ENCODE peak calls at places on chromosomes 16 and 17, in four cellular contexts. V is mesendoderm, G is adipocyte, J is SK-N-SH. Z is an unnamed sample.

GRCh38 chr17:70797166-70797565 is 627.8 kb downstream of the KCNJ2 start:
- DNase-seq in V (no peak), G (no peak), J (no peak), Z (no peak)

GRCh38 chr16:51119576-51120288 is 31.3 kb downstream of the SALL1 start:
- DNase-seq in V (no peak), G (no peak), J (no peak), Z (no peak)

GRCh38 chr16:48687421-48688038 is 77.5 kb upstream of the N4BP1 start:
- DNase-seq in V (peak; percentile 78), G (peak; percentile 88), J (peak; percentile 68), Z (peak; percentile 83)

GRCh38 chr16:56606071-56606687 is 2.2 kb upstream of the MT2A start:
- DNase-seq in V (no peak), G (no peak), J (no peak), Z (no peak)

GRCh38 chr16:85752511-85753420 is 1.9 kb upstream of the C16orf74 start:
- DNase-seq in V (peak; percentile 73), G (no peak), J (peak; percentile 54), Z (peak; percentile 78)

GRCh38 chr17:48001187-48001586 is 30.3 kb downstream of the CDK5RAP3 start:
- DNase-seq in V (no peak), G (peak; percentile 42), J (no peak), Z (no peak)

GRCh38 chr17:17126131-17127110 is 79.7 kb downstream of the PLD6 start:
- DNase-seq in V (no peak), G (no peak), J (no peak), Z (no peak)

GRCh38 chr17:49916854-49917515 is 52.0 kb upstream of the DLX4 start:
- DNase-seq in V (no peak), G (no peak), J (no peak), Z (no peak)

GRCh38 chr17:77637807-77638182 is 320.7 kb upstream of the TNRC6C start:
- DNase-seq in V (peak; percentile 29), G (no peak), J (peak; percentile 68), Z (peak; percentile 86)

GRCh38 chr17:8189041-8189710 is 804 bp downstream of the BORCS6 start:
- DNase-seq in V (no peak), G (no peak), J (no peak), Z (peak; percentile 31)

GRCh38 chr17:19386974-19387920 is at the start of gene MFAP4:
- DNase-seq in V (peak; percentile 71), G (peak; percentile 95), J (peak; percentile 91), Z (peak; percentile 80)

GRCh38 chr17:64036198-64036922 is 15.9 kb upstream of the ICAM2 start:
- DNase-seq in V (peak; percentile 87), G (no peak), J (no peak), Z (peak; percentile 22)

GRCh38 chr17:40122944-40123810 is 1.4 kb downstream of the MSL1 start:
- DNase-seq in V (peak; percentile 88), G (peak; percentile 77), J (peak; percentile 83), Z (peak; percentile 89)
- H3K9ac ChIP-seq in V (peak overlapping the region; percentile 98), G (peak overlapping the region; percentile 100), J (peak overlapping the region; percentile 98), Z (peak overlapping the region; percentile 88)

GRCh38 chr16:28821874-28822519 is 802 bp upstream of the ATXN2L start:
- DNase-seq in V (peak; percentile 75), G (peak; percentile 14), J (no peak), Z (peak; percentile 3)
- H3K4me3 ChIP-seq in V (peak overlapping the region; percentile 53), G (peak overlapping the region; percentile 99), J (peak overlapping the region; percentile 81), Z (peak overlapping the region; percentile 59)

GRCh38 chr17:4860651-4861050 is 27.5 kb downstream of the MINK1 start:
- DNase-seq in V (no peak), G (no peak), J (no peak), Z (no peak)
- H3K9ac ChIP-seq in V (peak overlapping the region; percentile 15), G (no peak overlapping the region), J (no peak overlapping the region), Z (no peak overlapping the region)

DNA sequence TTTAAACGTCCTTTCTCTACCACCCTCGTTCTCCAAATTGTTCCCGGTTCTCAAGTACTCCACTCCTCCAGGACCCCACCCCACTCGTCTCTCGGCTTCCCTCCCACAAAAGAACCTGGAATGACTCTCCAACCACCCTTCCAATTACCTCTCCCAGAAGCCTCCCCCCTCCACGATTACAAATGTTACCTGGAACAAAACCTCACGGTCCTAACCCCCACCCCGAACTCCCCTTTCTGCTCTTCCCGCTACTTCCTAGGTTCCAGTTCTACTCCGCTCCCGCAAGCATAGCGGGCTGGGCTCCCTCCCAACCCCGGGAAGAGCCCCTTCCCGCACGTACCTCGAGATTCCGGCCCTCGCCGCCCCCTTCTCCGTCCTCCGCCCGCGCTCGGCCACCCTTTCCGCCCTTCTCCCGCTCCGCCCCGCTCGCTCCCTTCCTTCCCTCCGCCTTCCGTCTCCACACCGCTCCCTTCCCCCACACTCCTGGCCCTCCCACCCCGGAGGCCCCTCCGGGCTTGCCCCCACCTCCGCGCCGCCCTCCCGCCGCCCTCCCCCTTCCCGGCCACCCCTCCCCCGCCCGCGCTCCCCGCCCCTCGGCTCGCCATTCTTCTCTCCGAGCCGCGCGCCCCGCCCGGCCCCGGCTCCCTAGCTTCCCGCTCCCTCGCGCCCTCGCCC is 502 bp downstream of the CHTF8 start:
- DNase-seq in V (peak; percentile 90), G (peak; percentile 91), J (peak; percentile 99), Z (peak; percentile 95)
- H3K4me3 ChIP-seq in V (peak overlapping the region; percentile 92), G (peak overlapping the region; percentile 96), J (peak overlapping the region; percentile 88), Z (peak overlapping the region; percentile 98)

GRCh38 chr17:31596382-31597323 is 205.2 kb downstream of the RAB11FIP4 start:
- DNase-seq in V (peak; percentile 94), G (peak; percentile 96), J (no peak), Z (peak; percentile 11)
- H3K9ac ChIP-seq in V (peak overlapping the region; percentile 33), G (peak overlapping the region; percentile 64), J (peak overlapping the region; percentile 48), Z (no peak overlapping the region)

GRCh38 chr16:296276-296675 is 13.3 kb downstream of the PDIA2 start:
- DNase-seq in V (no peak), G (no peak), J (no peak), Z (no peak)

GRCh38 chr16:296806-297510 is 14.0 kb downstream of the PDIA2 start:
- DNase-seq in V (no peak), G (no peak), J (no peak), Z (no peak)

GRCh38 chr16:301235-301634 is 18.3 kb downstream of the PDIA2 start:
- DNase-seq in V (no peak), G (no peak), J (no peak), Z (no peak)

GRCh38 chr16:301950-302349 is 19.0 kb downstream of the PDIA2 start:
- DNase-seq in V (no peak), G (no peak), J (no peak), Z (no peak)

DNA sequence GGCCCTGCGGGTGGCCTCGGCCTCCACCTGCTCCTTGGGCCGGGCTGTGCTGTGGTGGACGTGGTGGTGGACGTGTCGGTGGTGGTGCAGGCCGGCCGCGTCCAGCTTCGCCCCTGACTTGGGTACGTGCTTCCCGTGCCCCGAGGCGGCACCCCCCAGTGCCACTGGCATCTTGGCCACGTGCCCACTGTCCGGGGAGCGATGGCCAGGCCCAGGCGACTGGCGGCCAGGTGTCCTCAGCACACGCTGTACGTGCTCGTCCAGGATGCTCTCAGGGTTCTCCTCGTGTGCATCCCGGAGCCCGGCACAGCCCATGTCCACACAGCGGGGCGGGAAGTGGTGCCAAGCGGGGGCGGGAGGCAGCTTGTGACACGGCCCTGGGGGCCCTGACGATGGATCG is 14.9 kb downstream of the PDIA2 start:
- DNase-seq in V (no peak), G (no peak), J (no peak), Z (no peak)
- H3K4me3 ChIP-seq in V (no peak overlapping the region), G (no peak overlapping the region), J (no peak overlapping the region), Z (no peak overlapping the region)

GRCh38 chr16:30183961-30184429 is 593 bp downstream of the CORO1A start:
- DNase-seq in V (no peak), G (no peak), J (peak; percentile 44), Z (no peak)

GRCh38 chr16:30183236-30183960 is at the start of gene CORO1A:
- DNase-seq in V (peak; percentile 84), G (peak; percentile 91), J (peak; percentile 95), Z (peak; percentile 92)

GRCh38 chr16:30185141-30185682 is 1.8 kb downstream of the CORO1A start:
- DNase-seq in V (no peak), G (no peak), J (peak; percentile 40), Z (no peak)

GRCh38 chr16:30185683-30186421 is 2.5 kb downstream of the CORO1A start:
- DNase-seq in V (no peak), G (no peak), J (peak; percentile 30), Z (no peak)

GRCh38 chr16:30184430-30185140 is 1.2 kb downstream of the CORO1A start:
- DNase-seq in V (no peak), G (no peak), J (peak; percentile 67), Z (no peak)
- H3K9ac ChIP-seq in V (no peak overlapping the region), G (no peak overlapping the region), J (peak overlapping the region; percentile 30), Z (no peak overlapping the region)